ENCODE peak calls at places on chromosomes 5 and 9, in eight cellular contexts. One of them, this sample, is unnamed.

GRCh38 chr9:72149231-72149975 is at the start of gene GDA:
- DNase-seq in aorta: peak
- DNase-seq in HCT116: peak
- DNase-seq in body of pancreas: no peak
- DNase-seq in right atrium auricular region: no peak
- DNase-seq in OCI-LY7: no peak
- DNase-seq in AG04450: no peak
- DNase-seq in adrenal gland: no peak
- DNase-seq in this sample: no peak

GRCh38 chr5:157994271-157994691 is 135.3 kb upstream of the CLINT1 start:
- DNase-seq in AG04450: no peak
- DNase-seq in right atrium auricular region: no peak
- DNase-seq in HCT116: no peak
- DNase-seq in OCI-LY7: no peak
- DNase-seq in aorta: no peak
- DNase-seq in body of pancreas: no peak
- DNase-seq in adrenal gland: no peak
- DNase-seq in this sample: no peak

GRCh38 chr5:169181785-169182184 is 119.2 kb downstream of the SLIT3 start:
- DNase-seq in AG04450: no peak
- DNase-seq in adrenal gland: no peak
- DNase-seq in body of pancreas: no peak
- DNase-seq in HCT116: no peak
- DNase-seq in aorta: no peak
- DNase-seq in OCI-LY7: no peak
- DNase-seq in right atrium auricular region: no peak
- DNase-seq in this sample: no peak

GRCh38 chr5:6791031-6791577 is 77.9 kb downstream of the TENT4A start:
- DNase-seq in AG04450: no peak
- DNase-seq in right atrium auricular region: no peak
- DNase-seq in OCI-LY7: no peak
- DNase-seq in body of pancreas: no peak
- DNase-seq in aorta: no peak
- DNase-seq in adrenal gland: no peak
- DNase-seq in HCT116: no peak
- DNase-seq in this sample: no peak

GRCh38 chr9:22147818-22148573 is 138.9 kb upstream of the CDKN2B start:
- DNase-seq in body of pancreas: no peak
- DNase-seq in OCI-LY7: no peak
- DNase-seq in adrenal gland: no peak
- DNase-seq in HCT116: peak
- DNase-seq in AG04450: peak
- DNase-seq in aorta: no peak
- DNase-seq in right atrium auricular region: no peak
- DNase-seq in this sample: peak

GRCh38 chr5:142753114-142753764 is 16.9 kb upstream of the ARHGAP26 start:
- DNase-seq in adrenal gland: no peak
- DNase-seq in right atrium auricular region: peak
- DNase-seq in AG04450: no peak
- DNase-seq in OCI-LY7: no peak
- DNase-seq in body of pancreas: peak
- DNase-seq in HCT116: no peak
- DNase-seq in aorta: peak
- DNase-seq in this sample: no peak

GRCh38 chr5:98928802-98929122 is at the start of gene CHD1:
- DNase-seq in OCI-LY7: peak
- DNase-seq in HCT116: peak
- DNase-seq in right atrium auricular region: peak
- DNase-seq in adrenal gland: peak
- DNase-seq in AG04450: no peak
- DNase-seq in aorta: peak
- DNase-seq in body of pancreas: peak
- DNase-seq in this sample: peak

GRCh38 chr9:137311171-137311970 is 9.3 kb upstream of the NRARP start:
- DNase-seq in AG04450: no peak
- DNase-seq in OCI-LY7: no peak
- DNase-seq in body of pancreas: peak
- DNase-seq in aorta: peak
- DNase-seq in HCT116: peak
- DNase-seq in adrenal gland: peak
- DNase-seq in right atrium auricular region: no peak
- DNase-seq in this sample: no peak

GRCh38 chr9:93091453-93092081 is 4.5 kb upstream of the CARD19 start:
- DNase-seq in aorta: peak
- DNase-seq in right atrium auricular region: peak
- DNase-seq in AG04450: peak
- DNase-seq in adrenal gland: peak
- DNase-seq in body of pancreas: peak
- DNase-seq in HCT116: peak
- DNase-seq in OCI-LY7: no peak
- DNase-seq in this sample: peak

GRCh38 chr9:101705135-101705661 is 33.2 kb downstream of the GRIN3A start:
- DNase-seq in OCI-LY7: no peak
- DNase-seq in AG04450: no peak
- DNase-seq in adrenal gland: no peak
- DNase-seq in aorta: peak
- DNase-seq in body of pancreas: peak
- DNase-seq in HCT116: no peak
- DNase-seq in right atrium auricular region: no peak
- DNase-seq in this sample: no peak

GRCh38 chr5:104512063-104512798 is 949.6 kb upstream of the NUDT12 start:
- DNase-seq in HCT116: no peak
- DNase-seq in right atrium auricular region: no peak
- DNase-seq in aorta: no peak
- DNase-seq in AG04450: no peak
- DNase-seq in OCI-LY7: no peak
- DNase-seq in body of pancreas: no peak
- DNase-seq in adrenal gland: no peak
- DNase-seq in this sample: no peak

GRCh38 chr5:150412319-150413175 is at the start of gene CD74:
- DNase-seq in aorta: peak
- DNase-seq in AG04450: no peak
- DNase-seq in HCT116: no peak
- DNase-seq in adrenal gland: peak
- DNase-seq in OCI-LY7: peak
- DNase-seq in right atrium auricular region: peak
- DNase-seq in body of pancreas: peak
- DNase-seq in this sample: no peak

GRCh38 chr9:132036521-132036920 is 43.1 kb downstream of the MED27 start:
- DNase-seq in adrenal gland: no peak
- DNase-seq in HCT116: no peak
- DNase-seq in OCI-LY7: no peak
- DNase-seq in AG04450: no peak
- DNase-seq in aorta: no peak
- DNase-seq in body of pancreas: no peak
- DNase-seq in right atrium auricular region: no peak
- DNase-seq in this sample: no peak

GRCh38 chr5:180156141-180156540 is 52.9 kb downstream of the RASGEF1C start:
- DNase-seq in OCI-LY7: no peak
- DNase-seq in right atrium auricular region: peak
- DNase-seq in HCT116: no peak
- DNase-seq in AG04450: no peak
- DNase-seq in aorta: peak
- DNase-seq in adrenal gland: no peak
- DNase-seq in body of pancreas: no peak
- DNase-seq in this sample: no peak

DNA sequence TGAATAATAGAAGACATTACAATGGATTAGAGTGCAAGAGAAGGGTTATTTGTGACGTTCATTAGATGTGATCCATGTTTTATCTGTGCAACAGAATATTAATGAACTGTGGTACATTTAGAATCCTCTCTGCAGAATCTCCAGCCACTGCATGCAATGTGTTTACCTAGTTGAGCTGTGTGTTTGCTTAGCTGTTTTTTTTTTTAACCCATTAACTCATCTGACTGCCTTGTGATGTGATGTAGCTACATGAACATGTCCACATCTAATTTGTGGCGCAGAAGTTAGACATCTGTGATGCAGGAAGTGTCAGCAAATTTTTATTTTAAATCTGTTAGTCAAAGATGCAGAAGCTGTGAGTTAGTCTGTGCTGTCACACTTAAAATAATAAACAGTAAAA is 236.9 kb downstream of the CD180 start:
- DNase-seq in OCI-LY7: no peak
- DNase-seq in AG04450: no peak
- DNase-seq in body of pancreas: no peak
- DNase-seq in HCT116: no peak
- DNase-seq in right atrium auricular region: no peak
- DNase-seq in adrenal gland: no peak
- DNase-seq in aorta: no peak
- DNase-seq in this sample: no peak
- H3K4me3 ChIP-seq in OCI-LY7: no peak
- H3K4me3 ChIP-seq in AG04450: peak
- H3K4me3 ChIP-seq in body of pancreas: no peak
- H3K4me3 ChIP-seq in HCT116: no peak
- H3K4me3 ChIP-seq in right atrium auricular region: peak
- H3K4me3 ChIP-seq in adrenal gland: no peak
- H3K4me3 ChIP-seq in aorta: peak
- H3K4me3 ChIP-seq in this sample: peak

GRCh38 chr9:94800424-94801117 is 74.1 kb downstream of the AOPEP start:
- DNase-seq in adrenal gland: no peak
- DNase-seq in body of pancreas: no peak
- DNase-seq in AG04450: no peak
- DNase-seq in HCT116: no peak
- DNase-seq in OCI-LY7: no peak
- DNase-seq in right atrium auricular region: no peak
- DNase-seq in aorta: no peak
- DNase-seq in this sample: no peak

GRCh38 chr9:94798201-94798600 is 71.7 kb downstream of the AOPEP start:
- DNase-seq in AG04450: no peak
- DNase-seq in OCI-LY7: no peak
- DNase-seq in HCT116: no peak
- DNase-seq in body of pancreas: no peak
- DNase-seq in aorta: no peak
- DNase-seq in right atrium auricular region: no peak
- DNase-seq in adrenal gland: no peak
- DNase-seq in this sample: no peak

GRCh38 chr9:94798668-94799067 is 72.2 kb downstream of the AOPEP start:
- DNase-seq in AG04450: no peak
- DNase-seq in right atrium auricular region: no peak
- DNase-seq in HCT116: no peak
- DNase-seq in body of pancreas: no peak
- DNase-seq in adrenal gland: no peak
- DNase-seq in OCI-LY7: no peak
- DNase-seq in aorta: no peak
- DNase-seq in this sample: no peak

GRCh38 chr9:94801242-94801641 is 74.7 kb downstream of the AOPEP start:
- DNase-seq in adrenal gland: no peak
- DNase-seq in OCI-LY7: no peak
- DNase-seq in aorta: no peak
- DNase-seq in AG04450: no peak
- DNase-seq in HCT116: no peak
- DNase-seq in body of pancreas: no peak
- DNase-seq in right atrium auricular region: no peak
- DNase-seq in this sample: peak

GRCh38 chr9:94799578-94800264 is 73.2 kb downstream of the AOPEP start:
- DNase-seq in OCI-LY7: no peak
- DNase-seq in aorta: no peak
- DNase-seq in right atrium auricular region: no peak
- DNase-seq in AG04450: no peak
- DNase-seq in HCT116: no peak
- DNase-seq in body of pancreas: no peak
- DNase-seq in adrenal gland: no peak
- DNase-seq in this sample: no peak
- H3K4me3 ChIP-seq in OCI-LY7: no peak
- H3K4me3 ChIP-seq in aorta: no peak
- H3K4me3 ChIP-seq in right atrium auricular region: no peak
- H3K4me3 ChIP-seq in AG04450: no peak
- H3K4me3 ChIP-seq in HCT116: no peak
- H3K4me3 ChIP-seq in body of pancreas: no peak
- H3K4me3 ChIP-seq in adrenal gland: no peak
- H3K4me3 ChIP-seq in this sample: no peak

GRCh38 chr5:38657020-38657419 is 100.6 kb upstream of the LIFR start:
- DNase-seq in aorta: no peak
- DNase-seq in AG04450: no peak
- DNase-seq in OCI-LY7: no peak
- DNase-seq in right atrium auricular region: no peak
- DNase-seq in body of pancreas: no peak
- DNase-seq in HCT116: no peak
- DNase-seq in adrenal gland: no peak
- DNase-seq in this sample: no peak

GRCh38 chr5:38655691-38656090 is 99.2 kb upstream of the LIFR start:
- DNase-seq in body of pancreas: no peak
- DNase-seq in aorta: no peak
- DNase-seq in OCI-LY7: no peak
- DNase-seq in AG04450: no peak
- DNase-seq in HCT116: no peak
- DNase-seq in adrenal gland: no peak
- DNase-seq in right atrium auricular region: no peak
- DNase-seq in this sample: no peak

GRCh38 chr5:38663276-38663675 is 106.8 kb upstream of the LIFR start:
- DNase-seq in aorta: no peak
- DNase-seq in adrenal gland: no peak
- DNase-seq in right atrium auricular region: no peak
- DNase-seq in AG04450: no peak
- DNase-seq in body of pancreas: no peak
- DNase-seq in OCI-LY7: no peak
- DNase-seq in HCT116: no peak
- DNase-seq in this sample: no peak

GRCh38 chr5:38662088-38662487 is 105.6 kb upstream of the LIFR start:
- DNase-seq in aorta: no peak
- DNase-seq in adrenal gland: no peak
- DNase-seq in AG04450: no peak
- DNase-seq in body of pancreas: no peak
- DNase-seq in OCI-LY7: no peak
- DNase-seq in HCT116: no peak
- DNase-seq in right atrium auricular region: no peak
- DNase-seq in this sample: no peak

GRCh38 chr5:38660194-38660668 is 103.8 kb upstream of the LIFR start:
- DNase-seq in right atrium auricular region: no peak
- DNase-seq in HCT116: no peak
- DNase-seq in adrenal gland: no peak
- DNase-seq in OCI-LY7: no peak
- DNase-seq in aorta: no peak
- DNase-seq in AG04450: no peak
- DNase-seq in body of pancreas: peak
- DNase-seq in this sample: no peak
- H3K4me3 ChIP-seq in right atrium auricular region: peak
- H3K4me3 ChIP-seq in HCT116: no peak
- H3K4me3 ChIP-seq in adrenal gland: no peak
- H3K4me3 ChIP-seq in OCI-LY7: no peak
- H3K4me3 ChIP-seq in aorta: no peak
- H3K4me3 ChIP-seq in AG04450: no peak
- H3K4me3 ChIP-seq in body of pancreas: no peak
- H3K4me3 ChIP-seq in this sample: no peak

DNA sequence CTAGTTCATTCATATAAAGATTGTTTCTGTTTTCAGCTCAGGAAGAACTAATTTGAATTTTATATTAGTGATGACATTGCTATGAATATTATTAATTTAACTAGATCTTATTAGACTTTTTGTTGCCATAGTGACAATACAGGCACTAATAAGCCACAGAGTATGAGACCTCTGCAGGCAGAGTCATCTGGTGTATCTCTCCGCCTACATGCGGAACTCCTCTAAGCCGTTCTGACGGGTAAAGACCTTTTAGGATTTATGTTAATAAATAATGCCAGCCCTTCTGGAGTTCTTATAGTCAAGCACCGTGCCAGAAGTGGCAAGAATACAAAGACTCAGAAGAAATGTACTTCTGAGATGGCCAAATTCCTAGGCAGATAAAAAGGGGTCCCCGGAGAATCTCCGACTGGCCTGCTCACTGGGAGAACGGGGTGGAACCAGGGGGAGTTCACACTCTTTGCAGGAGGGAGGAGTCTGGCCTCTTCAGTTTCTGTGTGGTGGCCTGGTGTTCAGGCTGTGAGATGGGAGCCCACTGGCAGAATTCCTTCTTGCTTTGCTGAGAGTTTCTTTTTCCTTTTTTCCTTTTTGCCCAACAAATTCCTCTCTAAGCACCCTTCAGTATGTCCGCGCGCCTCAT is 85.1 kb upstream of the IL12B start:
- DNase-seq in body of pancreas: no peak
- DNase-seq in aorta: no peak
- DNase-seq in AG04450: no peak
- DNase-seq in HCT116: no peak
- DNase-seq in right atrium auricular region: no peak
- DNase-seq in OCI-LY7: no peak
- DNase-seq in adrenal gland: no peak
- DNase-seq in this sample: no peak
- H3K4me3 ChIP-seq in body of pancreas: no peak
- H3K4me3 ChIP-seq in aorta: no peak
- H3K4me3 ChIP-seq in AG04450: no peak
- H3K4me3 ChIP-seq in HCT116: no peak
- H3K4me3 ChIP-seq in right atrium auricular region: no peak
- H3K4me3 ChIP-seq in OCI-LY7: no peak
- H3K4me3 ChIP-seq in adrenal gland: no peak
- H3K4me3 ChIP-seq in this sample: no peak

This sample was measured in skeletal muscle cell.